ENCODE peak calls at places on chromosomes 4 and X, in five cellular contexts. One of them, this sample, is unnamed.

GRCh38 chrX:97322401-97322800 is 438.7 kb downstream of the RPA4 start:
- DNase-seq in HepG2: no peak
- DNase-seq in SK-N-SH: no peak
- DNase-seq in K562: no peak
- DNase-seq in GM12878: no peak
- DNase-seq in this sample: no peak

GRCh38 chr4:3322059-3322550 is 29.3 kb downstream of the RGS12 start:
- DNase-seq in SK-N-SH: no peak
- DNase-seq in K562: no peak
- DNase-seq in GM12878: no peak
- DNase-seq in HepG2: no peak
- DNase-seq in this sample: no peak

GRCh38 chrX:102517331-102517730 is 792 bp upstream of the TMSB15A start:
- DNase-seq in GM12878: no peak
- DNase-seq in HepG2: no peak
- DNase-seq in SK-N-SH: peak; percentile 24
- DNase-seq in K562: no peak
- DNase-seq in this sample: no peak

GRCh38 chrX:153647461-153648357 is 706 bp downstream of the DUSP9 start:
- DNase-seq in GM12878: no peak
- DNase-seq in K562: no peak
- DNase-seq in SK-N-SH: peak; percentile 27
- DNase-seq in HepG2: no peak
- DNase-seq in this sample: no peak

GRCh38 chr4:105277702-105278101 is 131.0 kb downstream of the TET2 start:
- DNase-seq in SK-N-SH: no peak
- DNase-seq in GM12878: no peak
- DNase-seq in HepG2: no peak
- DNase-seq in K562: no peak
- DNase-seq in this sample: no peak

GRCh38 chrX:110588164-110588563 is 207.5 kb downstream of the CHRDL1 start:
- DNase-seq in GM12878: no peak
- DNase-seq in K562: no peak
- DNase-seq in HepG2: peak; percentile 1
- DNase-seq in SK-N-SH: no peak
- DNase-seq in this sample: no peak

GRCh38 chrX:48736878-48737212 is 24.7 kb upstream of the GLOD5 start:
- DNase-seq in K562: no peak
- DNase-seq in GM12878: no peak
- DNase-seq in SK-N-SH: no peak
- DNase-seq in HepG2: no peak
- DNase-seq in this sample: no peak

GRCh38 chr4:22491939-22492338 is 23.9 kb downstream of the ADGRA3 start:
- DNase-seq in SK-N-SH: no peak
- DNase-seq in HepG2: no peak
- DNase-seq in GM12878: no peak
- DNase-seq in K562: no peak
- DNase-seq in this sample: no peak

GRCh38 chr4:176340871-176341685 is 21.3 kb downstream of the SPCS3 start:
- DNase-seq in HepG2: peak; percentile 24
- DNase-seq in SK-N-SH: peak; percentile 46
- DNase-seq in K562: peak; percentile 28
- DNase-seq in GM12878: no peak
- DNase-seq in this sample: peak; percentile 12

GRCh38 chr4:26509681-26510333 is 19.5 kb upstream of the CCKAR start:
- DNase-seq in K562: no peak
- DNase-seq in HepG2: no peak
- DNase-seq in SK-N-SH: no peak
- DNase-seq in GM12878: no peak
- DNase-seq in this sample: no peak

GRCh38 chr4:95591278-95591677 is 42.5 kb upstream of the UNC5C start:
- DNase-seq in GM12878: no peak
- DNase-seq in SK-N-SH: no peak
- DNase-seq in HepG2: no peak
- DNase-seq in K562: no peak
- DNase-seq in this sample: no peak

GRCh38 chrX:24925430-24925829 is 90.3 kb downstream of the ARX start:
- DNase-seq in GM12878: no peak
- DNase-seq in HepG2: no peak
- DNase-seq in SK-N-SH: no peak
- DNase-seq in K562: no peak
- DNase-seq in this sample: no peak

GRCh38 chr4:182242793-182243192 is 409 bp upstream of the TENM3 start:
- DNase-seq in SK-N-SH: no peak
- DNase-seq in HepG2: no peak
- DNase-seq in GM12878: no peak
- DNase-seq in K562: no peak
- DNase-seq in this sample: no peak

GRCh38 chr4:122746485-122746965 is 14.0 kb downstream of the BBS12 start:
- DNase-seq in HepG2: no peak
- DNase-seq in K562: no peak
- DNase-seq in SK-N-SH: no peak
- DNase-seq in GM12878: no peak
- DNase-seq in this sample: no peak

GRCh38 chrX:150200820-150201287 is 162.3 kb upstream of the MAMLD1 start:
- DNase-seq in SK-N-SH: peak; percentile 26
- DNase-seq in HepG2: peak; percentile 54
- DNase-seq in GM12878: peak; percentile 54
- DNase-seq in K562: peak; percentile 11
- DNase-seq in this sample: peak; percentile 76

GRCh38 chr4:48031802-48032525 is 15.4 kb downstream of the NIPAL1 start:
- DNase-seq in K562: no peak
- DNase-seq in GM12878: no peak
- DNase-seq in SK-N-SH: no peak
- DNase-seq in HepG2: no peak
- DNase-seq in this sample: no peak

GRCh38 chr4:175514174-175514573 is 297.9 kb downstream of the GPM6A start:
- DNase-seq in SK-N-SH: no peak
- DNase-seq in GM12878: no peak
- DNase-seq in HepG2: no peak
- DNase-seq in K562: no peak
- DNase-seq in this sample: no peak

GRCh38 chr4:11914406-11914805 is 485.7 kb upstream of the HS3ST1 start:
- DNase-seq in SK-N-SH: no peak
- DNase-seq in HepG2: no peak
- DNase-seq in K562: no peak
- DNase-seq in GM12878: no peak
- DNase-seq in this sample: no peak

GRCh38 chr4:80614319-80614718 is 278.8 kb downstream of the CFAP299 start:
- DNase-seq in GM12878: no peak
- DNase-seq in SK-N-SH: no peak
- DNase-seq in HepG2: no peak
- DNase-seq in K562: no peak
- DNase-seq in this sample: no peak
- TF ChIP-seq GABPA in GM12878: no peak
- TF ChIP-seq GABPA in SK-N-SH: no peak
- TF ChIP-seq GABPA in HepG2: no peak
- TF ChIP-seq GABPA in K562: no peak
- TF ChIP-seq GABPA in this sample: no peak

GRCh38 chrX:135741192-135741715 is 26.7 kb downstream of the CT45A3 start:
- DNase-seq in K562: peak; percentile 9
- DNase-seq in SK-N-SH: no peak
- DNase-seq in HepG2: no peak
- DNase-seq in GM12878: no peak
- DNase-seq in this sample: no peak

GRCh38 chrX:135737361-135738071 is 24.1 kb downstream of the CT45A1 start:
- DNase-seq in HepG2: no peak
- DNase-seq in SK-N-SH: no peak
- DNase-seq in GM12878: no peak
- DNase-seq in K562: no peak
- DNase-seq in this sample: no peak

GRCh38 chrX:135740683-135741149 is 27.3 kb downstream of the CT45A3 start:
- DNase-seq in K562: peak; percentile 69
- DNase-seq in HepG2: peak; percentile 5
- DNase-seq in GM12878: no peak
- DNase-seq in SK-N-SH: peak; percentile 46
- DNase-seq in this sample: peak; percentile 52
- TF ChIP-seq REST in K562: no peak
- TF ChIP-seq REST in HepG2: no peak
- TF ChIP-seq REST in GM12878: no peak
- TF ChIP-seq REST in SK-N-SH: no peak
- TF ChIP-seq REST in this sample: no peak

GRCh38 chr4:151219938-151220337 is 57.0 kb upstream of the PRSS48 start:
- DNase-seq in GM12878: no peak
- DNase-seq in K562: no peak
- DNase-seq in SK-N-SH: no peak
- DNase-seq in HepG2: no peak
- DNase-seq in this sample: no peak

GRCh38 chr4:151219091-151219490 is 57.9 kb upstream of the PRSS48 start:
- DNase-seq in SK-N-SH: no peak
- DNase-seq in GM12878: no peak
- DNase-seq in K562: no peak
- DNase-seq in HepG2: no peak
- DNase-seq in this sample: no peak

GRCh38 chr4:151218343-151218742 is 58.6 kb upstream of the PRSS48 start:
- DNase-seq in SK-N-SH: no peak
- DNase-seq in K562: no peak
- DNase-seq in HepG2: no peak
- DNase-seq in GM12878: no peak
- DNase-seq in this sample: no peak

DNA sequence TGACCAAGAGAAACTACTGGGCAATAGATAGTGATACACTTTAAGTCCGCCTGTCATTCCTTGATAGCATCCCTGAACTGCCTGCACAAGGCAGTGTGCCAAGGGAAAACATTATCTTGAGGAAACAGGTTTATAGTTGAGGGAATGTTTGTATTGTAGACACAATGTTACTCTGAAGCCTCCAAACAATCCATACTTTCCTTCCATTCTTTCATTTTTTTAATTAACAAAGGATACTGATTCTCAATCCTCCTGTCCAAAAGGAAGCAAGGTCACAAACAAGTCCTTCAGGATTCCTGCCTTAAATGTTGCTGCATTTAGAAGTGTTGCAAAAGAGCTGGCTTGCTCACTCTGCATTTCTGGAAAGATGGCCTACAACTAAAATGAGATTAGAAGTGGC is 61.7 kb upstream of the PRSS48 start:
- DNase-seq in K562: peak; percentile 6
- DNase-seq in SK-N-SH: no peak
- DNase-seq in HepG2: no peak
- DNase-seq in GM12878: no peak
- DNase-seq in this sample: no peak
- TF ChIP-seq GABPA in K562: no peak
- TF ChIP-seq GABPA in SK-N-SH: no peak
- TF ChIP-seq GABPA in HepG2: no peak
- TF ChIP-seq GABPA in GM12878: no peak
- TF ChIP-seq GABPA in this sample: no peak

GRCh38 chr4:54189140-54189539 is 40.0 kb upstream of the PDGFRA start:
- DNase-seq in GM12878: no peak
- DNase-seq in SK-N-SH: no peak
- DNase-seq in HepG2: no peak
- DNase-seq in K562: no peak
- DNase-seq in this sample: no peak
- TF ChIP-seq REST in GM12878: no peak
- TF ChIP-seq REST in SK-N-SH: no peak
- TF ChIP-seq REST in HepG2: no peak
- TF ChIP-seq REST in K562: no peak
- TF ChIP-seq REST in this sample: no peak

GRCh38 chr4:128820631-128821119 is 11.2 kb downstream of the JADE1 start:
- DNase-seq in GM12878: no peak
- DNase-seq in SK-N-SH: peak; percentile 58
- DNase-seq in HepG2: no peak
- DNase-seq in K562: no peak
- DNase-seq in this sample: no peak

GRCh38 chr4:128827280-128827679 is 17.8 kb downstream of the JADE1 start:
- DNase-seq in HepG2: no peak
- DNase-seq in GM12878: no peak
- DNase-seq in SK-N-SH: no peak
- DNase-seq in K562: no peak
- DNase-seq in this sample: no peak

GRCh38 chr4:128823025-128823661 is 13.6 kb downstream of the JADE1 start:
- DNase-seq in HepG2: no peak
- DNase-seq in K562: no peak
- DNase-seq in GM12878: no peak
- DNase-seq in SK-N-SH: no peak
- DNase-seq in this sample: no peak

GRCh38 chr4:128821151-128821550 is 11.7 kb downstream of the JADE1 start:
- DNase-seq in GM12878: no peak
- DNase-seq in SK-N-SH: no peak
- DNase-seq in HepG2: no peak
- DNase-seq in K562: no peak
- DNase-seq in this sample: no peak

DNA sequence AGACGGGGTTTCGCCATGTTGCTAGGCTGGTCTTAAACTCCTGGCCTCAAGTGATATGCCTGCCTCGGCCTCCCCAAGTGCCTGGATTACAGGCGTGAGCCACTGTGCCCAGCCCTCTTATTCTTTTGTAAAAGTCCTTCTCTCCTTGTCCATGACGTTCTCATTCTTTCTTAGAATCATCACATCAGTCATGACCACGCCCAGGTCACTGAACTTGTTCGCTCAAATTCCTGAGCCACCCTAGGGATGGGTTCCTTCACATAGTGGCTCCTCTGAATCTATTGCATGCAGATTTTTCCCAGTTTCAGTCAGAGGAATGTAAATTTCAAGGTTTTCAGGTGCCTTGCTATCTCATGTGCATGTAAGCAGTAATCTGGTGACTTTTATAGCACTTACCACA is 15.7 kb downstream of the JADE1 start:
- DNase-seq in K562: no peak
- DNase-seq in GM12878: no peak
- DNase-seq in SK-N-SH: no peak
- DNase-seq in HepG2: no peak
- DNase-seq in this sample: no peak
- TF ChIP-seq GABPA in K562: no peak
- TF ChIP-seq GABPA in GM12878: no peak
- TF ChIP-seq GABPA in SK-N-SH: no peak
- TF ChIP-seq GABPA in HepG2: no peak
- TF ChIP-seq GABPA in this sample: no peak

GRCh38 chr4:55269470-55269869 is 76.6 kb upstream of the SRD5A3 start:
- DNase-seq in SK-N-SH: no peak
- DNase-seq in HepG2: no peak
- DNase-seq in GM12878: no peak
- DNase-seq in K562: no peak
- DNase-seq in this sample: no peak

GRCh38 chr4:55272102-55272501 is 73.9 kb upstream of the SRD5A3 start:
- DNase-seq in K562: no peak
- DNase-seq in GM12878: no peak
- DNase-seq in SK-N-SH: no peak
- DNase-seq in HepG2: no peak
- DNase-seq in this sample: no peak

GRCh38 chr4:55269970-55270369 is 76.1 kb upstream of the SRD5A3 start:
- DNase-seq in SK-N-SH: no peak
- DNase-seq in K562: no peak
- DNase-seq in GM12878: no peak
- DNase-seq in HepG2: no peak
- DNase-seq in this sample: no peak

GRCh38 chr4:55277011-55277410 is 69.0 kb upstream of the SRD5A3 start:
- DNase-seq in GM12878: no peak
- DNase-seq in HepG2: no peak
- DNase-seq in SK-N-SH: no peak
- DNase-seq in K562: no peak
- DNase-seq in this sample: no peak

GRCh38 chr4:55272576-55272975 is 73.5 kb upstream of the SRD5A3 start:
- DNase-seq in SK-N-SH: no peak
- DNase-seq in GM12878: no peak
- DNase-seq in HepG2: no peak
- DNase-seq in K562: no peak
- DNase-seq in this sample: no peak
- TF ChIP-seq REST in SK-N-SH: no peak
- TF ChIP-seq REST in GM12878: no peak
- TF ChIP-seq REST in HepG2: no peak
- TF ChIP-seq REST in K562: no peak
- TF ChIP-seq REST in this sample: no peak

This sample was measured in HL-60.